ENCODE peak calls at places on chromosomes 7 and 10, in nine cellular contexts. One of them, this sample, is unnamed.
A peak's percentile ranks its signal among the peaks of the same experiment; 100 is the strongest.

GRCh38 chr7:8064828-8065227 is 96.2 kb downstream of the GLCCI1 start:
- DNase-seq in lung: no peak
- DNase-seq in Panc1: no peak
- DNase-seq in PC-3: no peak
- DNase-seq in lower lobe of right lung: no peak
- DNase-seq in PC-9: no peak
- DNase-seq in heart right ventricle: no peak
- DNase-seq in hepatocyte: no peak
- DNase-seq in cardiac muscle cell: no peak
- DNase-seq in this sample: no peak

GRCh38 chr10:42990721-42991441 is 86.0 kb upstream of the RET start:
- DNase-seq in lung: no peak
- DNase-seq in Panc1: no peak
- DNase-seq in PC-3: no peak
- DNase-seq in lower lobe of right lung: peak; percentile 35
- DNase-seq in PC-9: no peak
- DNase-seq in heart right ventricle: no peak
- DNase-seq in hepatocyte: peak; percentile 1
- DNase-seq in cardiac muscle cell: no peak
- DNase-seq in this sample: no peak

GRCh38 chr7:154182361-154182760 is 130.2 kb downstream of the DPP6 start:
- DNase-seq in lung: no peak
- DNase-seq in Panc1: no peak
- DNase-seq in PC-3: no peak
- DNase-seq in lower lobe of right lung: no peak
- DNase-seq in PC-9: no peak
- DNase-seq in heart right ventricle: no peak
- DNase-seq in hepatocyte: no peak
- DNase-seq in cardiac muscle cell: no peak
- DNase-seq in this sample: no peak

GRCh38 chr7:86949052-86949778 is 110.2 kb downstream of the ELAPOR2 start:
- DNase-seq in lung: no peak
- DNase-seq in Panc1: no peak
- DNase-seq in PC-3: no peak
- DNase-seq in lower lobe of right lung: peak; percentile 26
- DNase-seq in PC-9: no peak
- DNase-seq in heart right ventricle: no peak
- DNase-seq in hepatocyte: no peak
- DNase-seq in cardiac muscle cell: no peak
- DNase-seq in this sample: peak; percentile 63

GRCh38 chr10:104449402-104449801 is 95.8 kb downstream of the CFAP58 start:
- DNase-seq in lung: no peak
- DNase-seq in Panc1: no peak
- DNase-seq in PC-3: no peak
- DNase-seq in lower lobe of right lung: no peak
- DNase-seq in PC-9: no peak
- DNase-seq in heart right ventricle: no peak
- DNase-seq in hepatocyte: no peak
- DNase-seq in cardiac muscle cell: no peak
- DNase-seq in this sample: no peak

GRCh38 chr7:138002828-138003189 is 923 bp upstream of the CREB3L2 start:
- DNase-seq in lung: no peak
- DNase-seq in Panc1: no peak
- DNase-seq in PC-3: no peak
- DNase-seq in lower lobe of right lung: no peak
- DNase-seq in PC-9: no peak
- DNase-seq in heart right ventricle: no peak
- DNase-seq in hepatocyte: no peak
- DNase-seq in cardiac muscle cell: no peak
- DNase-seq in this sample: peak; percentile 42

GRCh38 chr10:25952857-25953256 is 18.8 kb downstream of the MYO3A start:
- DNase-seq in lung: no peak
- DNase-seq in Panc1: no peak
- DNase-seq in PC-3: no peak
- DNase-seq in lower lobe of right lung: no peak
- DNase-seq in PC-9: no peak
- DNase-seq in heart right ventricle: no peak
- DNase-seq in hepatocyte: no peak
- DNase-seq in cardiac muscle cell: no peak
- DNase-seq in this sample: no peak

GRCh38 chr7:25098096-25099046 is 26.7 kb downstream of the CYCS start:
- DNase-seq in lung: peak; percentile 39
- DNase-seq in Panc1: no peak
- DNase-seq in PC-3: peak; percentile 76
- DNase-seq in lower lobe of right lung: peak; percentile 61
- DNase-seq in PC-9: peak; percentile 64
- DNase-seq in heart right ventricle: peak; percentile 22
- DNase-seq in hepatocyte: peak; percentile 81
- DNase-seq in cardiac muscle cell: peak; percentile 80
- DNase-seq in this sample: peak; percentile 81

DNA sequence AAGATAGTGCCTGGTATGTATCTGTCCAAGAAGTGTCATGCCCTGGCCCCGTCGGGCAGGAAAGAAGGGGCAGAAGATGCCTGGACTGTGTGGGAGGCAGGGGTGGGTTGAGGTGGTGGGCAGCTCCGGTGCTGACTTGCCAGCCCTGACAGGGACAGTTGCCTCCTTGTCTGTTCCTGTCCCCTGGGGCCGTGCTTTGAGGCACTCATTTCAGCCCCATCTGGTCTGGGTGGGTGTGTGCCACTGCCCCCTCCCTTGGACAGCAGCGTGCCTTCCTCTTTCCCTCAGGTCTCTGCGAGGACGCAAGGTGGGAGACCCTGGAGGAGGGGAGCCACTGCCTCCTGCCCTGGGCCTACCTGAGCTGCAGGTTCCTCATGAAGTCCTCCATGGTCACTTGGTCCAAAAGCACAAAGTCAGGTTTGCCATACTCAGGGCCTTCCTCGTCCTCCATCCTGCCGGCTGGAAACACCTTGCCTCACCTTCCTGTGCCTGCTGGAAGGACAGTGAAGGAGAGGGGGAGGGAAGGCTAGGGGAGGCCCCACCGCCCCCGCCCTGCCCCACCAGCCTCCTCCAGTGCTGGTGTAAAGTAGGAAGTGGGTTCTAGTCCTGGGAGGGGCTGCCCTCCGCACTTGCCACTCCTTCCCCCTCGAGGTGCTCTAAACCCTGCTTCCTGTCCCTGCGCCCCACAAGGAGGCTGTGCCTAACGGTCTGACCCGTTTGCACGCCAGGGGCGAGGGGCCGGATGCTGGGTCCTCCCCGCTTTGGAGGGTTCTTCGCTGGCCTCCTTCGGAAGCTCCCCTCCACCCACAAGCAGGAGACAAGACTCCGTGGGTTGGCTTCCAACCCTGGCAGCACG is at the start of gene MYO1G:
- DNase-seq in lung: peak; percentile 66
- DNase-seq in Panc1: no peak
- DNase-seq in PC-3: no peak
- DNase-seq in lower lobe of right lung: peak; percentile 82
- DNase-seq in PC-9: no peak
- DNase-seq in heart right ventricle: no peak
- DNase-seq in hepatocyte: no peak
- DNase-seq in cardiac muscle cell: no peak
- DNase-seq in this sample: peak; percentile 46
- H3K4me3 ChIP-seq in lung: peak within 1 kb of the TSS; percentile 4
- H3K4me3 ChIP-seq in Panc1: no peak within 1 kb of the TSS
- H3K4me3 ChIP-seq in PC-3: no peak within 1 kb of the TSS
- H3K4me3 ChIP-seq in lower lobe of right lung: peak within 1 kb of the TSS; percentile 51
- H3K4me3 ChIP-seq in PC-9: no peak within 1 kb of the TSS
- H3K4me3 ChIP-seq in heart right ventricle: no peak within 1 kb of the TSS
- H3K4me3 ChIP-seq in hepatocyte: no peak within 1 kb of the TSS
- H3K4me3 ChIP-seq in cardiac muscle cell: no peak within 1 kb of the TSS
- H3K4me3 ChIP-seq in this sample: no peak within 1 kb of the TSS

DNA sequence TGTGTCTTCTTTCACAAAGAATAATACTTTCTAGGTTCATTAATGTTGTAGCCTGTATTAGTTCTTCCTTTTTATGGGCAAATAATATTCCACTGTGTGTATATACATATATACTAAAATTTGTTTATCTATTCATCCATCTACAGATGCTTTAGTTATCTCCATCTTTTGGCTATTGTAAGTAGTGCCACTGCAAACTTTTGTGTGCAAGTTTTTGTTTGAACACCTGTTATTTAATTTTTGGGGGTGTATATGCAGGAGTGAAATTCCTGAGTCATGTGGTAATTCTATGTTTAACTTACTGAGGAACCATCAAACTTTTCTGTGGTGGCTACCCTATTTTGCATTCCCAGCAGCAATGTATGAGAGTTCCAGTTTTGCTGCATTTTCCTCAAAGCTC is 37.7 kb upstream of the AGR3 start:
- DNase-seq in lung: no peak
- DNase-seq in Panc1: no peak
- DNase-seq in PC-3: no peak
- DNase-seq in lower lobe of right lung: no peak
- DNase-seq in PC-9: no peak
- DNase-seq in heart right ventricle: no peak
- DNase-seq in hepatocyte: no peak
- DNase-seq in cardiac muscle cell: no peak
- DNase-seq in this sample: no peak
- H3K27ac ChIP-seq in lung: no peak overlapping the region
- H3K27ac ChIP-seq in Panc1: no peak overlapping the region
- H3K27ac ChIP-seq in PC-3: no peak overlapping the region
- H3K27ac ChIP-seq in lower lobe of right lung: no peak overlapping the region
- H3K27ac ChIP-seq in PC-9: no peak overlapping the region
- H3K27ac ChIP-seq in heart right ventricle: no peak overlapping the region
- H3K27ac ChIP-seq in hepatocyte: no peak overlapping the region
- H3K27ac ChIP-seq in cardiac muscle cell: no peak overlapping the region
- H3K27ac ChIP-seq in this sample: no peak overlapping the region

GRCh38 chr10:97974108-97974507 is 56.3 kb downstream of the CRTAC1 start:
- DNase-seq in lung: no peak
- DNase-seq in Panc1: no peak
- DNase-seq in PC-3: no peak
- DNase-seq in lower lobe of right lung: no peak
- DNase-seq in PC-9: no peak
- DNase-seq in heart right ventricle: no peak
- DNase-seq in hepatocyte: no peak
- DNase-seq in cardiac muscle cell: no peak
- DNase-seq in this sample: peak; percentile 50
- H3K4me3 ChIP-seq in lung: no peak overlapping the region
- H3K4me3 ChIP-seq in Panc1: no peak overlapping the region
- H3K4me3 ChIP-seq in PC-3: no peak overlapping the region
- H3K4me3 ChIP-seq in lower lobe of right lung: no peak overlapping the region
- H3K4me3 ChIP-seq in PC-9: no peak overlapping the region
- H3K4me3 ChIP-seq in heart right ventricle: no peak overlapping the region
- H3K4me3 ChIP-seq in hepatocyte: no peak overlapping the region
- H3K4me3 ChIP-seq in cardiac muscle cell: no peak overlapping the region
- H3K4me3 ChIP-seq in this sample: peak overlapping the region; percentile 45

GRCh38 chr10:30422296-30422695 is 11.7 kb upstream of the MAP3K8 start:
- DNase-seq in lung: no peak
- DNase-seq in Panc1: no peak
- DNase-seq in PC-3: no peak
- DNase-seq in lower lobe of right lung: no peak
- DNase-seq in PC-9: no peak
- DNase-seq in heart right ventricle: no peak
- DNase-seq in hepatocyte: no peak
- DNase-seq in cardiac muscle cell: no peak
- DNase-seq in this sample: no peak

GRCh38 chr10:30417301-30417700 is 16.7 kb upstream of the MAP3K8 start:
- DNase-seq in lung: no peak
- DNase-seq in Panc1: no peak
- DNase-seq in PC-3: no peak
- DNase-seq in lower lobe of right lung: no peak
- DNase-seq in PC-9: no peak
- DNase-seq in heart right ventricle: no peak
- DNase-seq in hepatocyte: no peak
- DNase-seq in cardiac muscle cell: no peak
- DNase-seq in this sample: no peak

GRCh38 chr10:30422981-30423654 is 10.9 kb upstream of the MAP3K8 start:
- DNase-seq in lung: peak; percentile 56
- DNase-seq in Panc1: no peak
- DNase-seq in PC-3: peak; percentile 82
- DNase-seq in lower lobe of right lung: peak; percentile 82
- DNase-seq in PC-9: peak; percentile 92
- DNase-seq in heart right ventricle: no peak
- DNase-seq in hepatocyte: peak; percentile 83
- DNase-seq in cardiac muscle cell: peak; percentile 82
- DNase-seq in this sample: peak; percentile 91

GRCh38 chr10:30420266-30420665 is 13.7 kb upstream of the MAP3K8 start:
- DNase-seq in lung: no peak
- DNase-seq in Panc1: no peak
- DNase-seq in PC-3: no peak
- DNase-seq in lower lobe of right lung: no peak
- DNase-seq in PC-9: no peak
- DNase-seq in heart right ventricle: no peak
- DNase-seq in hepatocyte: no peak
- DNase-seq in cardiac muscle cell: no peak
- DNase-seq in this sample: no peak

DNA sequence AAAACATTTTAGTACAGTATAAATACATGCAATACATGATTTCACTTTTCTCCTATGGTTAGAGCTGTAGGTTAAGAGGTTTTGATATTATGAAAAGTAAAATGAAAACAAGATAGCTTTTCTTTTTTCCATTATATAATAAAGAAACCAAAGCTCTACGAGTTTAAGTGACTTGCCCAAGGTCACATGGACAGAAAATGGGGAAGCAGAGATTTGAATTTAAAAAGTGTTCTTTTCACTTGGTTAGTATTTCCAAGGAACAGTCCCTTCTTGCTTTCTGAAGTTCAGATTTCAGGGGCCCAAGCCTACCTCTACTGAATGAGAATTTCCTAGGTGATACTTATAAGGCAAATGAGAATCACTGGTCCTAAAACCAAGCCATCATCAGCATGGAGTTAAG is 13.2 kb upstream of the MAP3K8 start:
- DNase-seq in lung: no peak
- DNase-seq in Panc1: no peak
- DNase-seq in PC-3: no peak
- DNase-seq in lower lobe of right lung: no peak
- DNase-seq in PC-9: no peak
- DNase-seq in heart right ventricle: no peak
- DNase-seq in hepatocyte: no peak
- DNase-seq in cardiac muscle cell: no peak
- DNase-seq in this sample: no peak
- H3K27ac ChIP-seq in lung: no peak overlapping the region
- H3K27ac ChIP-seq in Panc1: no peak overlapping the region
- H3K27ac ChIP-seq in PC-3: no peak overlapping the region
- H3K27ac ChIP-seq in lower lobe of right lung: no peak overlapping the region
- H3K27ac ChIP-seq in PC-9: no peak overlapping the region
- H3K27ac ChIP-seq in heart right ventricle: no peak overlapping the region
- H3K27ac ChIP-seq in hepatocyte: no peak overlapping the region
- H3K27ac ChIP-seq in cardiac muscle cell: no peak overlapping the region
- H3K27ac ChIP-seq in this sample: no peak overlapping the region